ENCODE peak calls at places on chromosomes 5 and 9, in five cellular contexts. B, A, L, S and U are unnamed samples.

GRCh38 chr9:136268776-136269175 is 23.2 kb upstream of the QSOX2 start:
- DNase-seq in L (no peak), A (no peak), B (no peak), S (no peak), U (no peak)

GRCh38 chr5:56947052-56947451 is 4.9 kb downstream of the MIER3 start:
- DNase-seq in B (no peak), S (no peak), L (no peak), A (no peak), U (no peak)

GRCh38 chr5:179699640-179700298 is 1.0 kb downstream of the CANX start:
- DNase-seq in S (no peak), L (no peak), A (peak), B (peak), U (peak)

GRCh38 chr5:95375591-95375990 is 15.6 kb upstream of the FAM81B start:
- DNase-seq in A (peak), S (no peak), L (no peak), B (no peak), U (no peak)

GRCh38 chr9:87827341-87827740 is 55.3 kb upstream of the SPATA31E1 start:
- DNase-seq in B (peak), L (no peak), A (no peak), S (no peak), U (peak)

GRCh38 chr5:60437308-60437707 is 262.7 kb downstream of the DEPDC1B start:
- DNase-seq in S (no peak), B (no peak), L (no peak), A (no peak), U (no peak)

GRCh38 chr5:96338624-96339023 is 94.4 kb downstream of the PCSK1 start:
- DNase-seq in L (no peak), S (no peak), A (peak), B (peak), U (no peak)

GRCh38 chr9:33263131-33263935 is 1.2 kb downstream of the BAG1 start:
- DNase-seq in A (peak), S (no peak), L (no peak), B (peak), U (peak)

GRCh38 chr5:127428748-127429147 is 88.7 kb upstream of the PRRC1 start:
- DNase-seq in L (no peak), A (no peak), B (no peak), S (no peak), U (no peak)

GRCh38 chr9:94084314-94084713 is at the start of gene PTPDC1:
- DNase-seq in B (peak), L (peak), S (no peak), A (no peak), U (peak)

GRCh38 chr5:77024490-77024889 is 5.7 kb upstream of the AGGF1 start:
- DNase-seq in A (no peak), L (no peak), B (no peak), S (no peak), U (no peak)

GRCh38 chr9:114390952-114391351 is 3.2 kb upstream of the AKNA start:
- DNase-seq in B (no peak), L (no peak), A (no peak), S (no peak), U (no peak)

GRCh38 chr5:134837530-134838181 is 8.1 kb upstream of the C5orf24 start:
- DNase-seq in A (no peak), B (peak), L (no peak), S (no peak), U (no peak)

GRCh38 chr5:178069909-178070308 is 43.4 kb upstream of the N4BP3 start:
- DNase-seq in A (peak), L (no peak), B (no peak), S (no peak), U (no peak)

GRCh38 chr5:173602423-173602822 is 14.0 kb downstream of the BOD1 start:
- DNase-seq in L (peak), S (no peak), A (peak), B (peak), U (peak)

GRCh38 chr9:114553202-114553601 is 34.4 kb upstream of the ATP6V1G1 start:
- DNase-seq in L (no peak), A (no peak), S (no peak), B (no peak), U (no peak)

GRCh38 chr5:16639206-16639605 is 22.4 kb upstream of the RETREG1 start:
- DNase-seq in S (no peak), L (no peak), A (no peak), B (peak), U (no peak)

GRCh38 chr9:20636883-20637440 is 14.7 kb upstream of the MLLT3 start:
- DNase-seq in A (no peak), L (no peak), S (no peak), B (no peak), U (no peak)

GRCh38 chr5:179201986-179202385 is 141.8 kb downstream of the ZNF354C start:
- DNase-seq in S (no peak), B (no peak), A (no peak), L (no peak), U (no peak)

GRCh38 chr5:66633754-66634153 is 37.6 kb downstream of the MAST4 start:
- DNase-seq in B (no peak), S (no peak), A (no peak), L (no peak), U (no peak)

GRCh38 chr9:136518623-136519022 is 27.2 kb downstream of the NOTCH1 start:
- DNase-seq in B (no peak), L (no peak), S (no peak), A (no peak), U (no peak)